ENCODE peak calls at places on chromosomes 3 and 15, in four cellular contexts. C is psoas muscle, Q is foreskin fibroblast, G is OCI-LY7. W is an unnamed sample.
A peak's percentile ranks its signal among the peaks of the same experiment; 100 is the strongest.

GRCh38 chr15:73947651-73948050 is 21.4 kb downstream of the LOXL1 start:
- DNase-seq in C (no peak), Q (no peak), G (no peak), W (peak; percentile 50)

GRCh38 chr3:184360070-184360833 is 1.2 kb downstream of the CLCN2 start:
- DNase-seq in C (no peak), Q (no peak), G (no peak), W (no peak)

GRCh38 chr15:31567861-31568260 is 241.2 kb downstream of the KLF13 start:
- DNase-seq in C (no peak), Q (no peak), G (no peak), W (no peak)

GRCh38 chr3:150083653-150084037 is 113.0 kb upstream of the PFN2 start:
- DNase-seq in C (no peak), Q (peak; percentile 68), G (no peak), W (no peak)

GRCh38 chr3:191499307-191500125 is 38.6 kb downstream of the PYDC2 start:
- DNase-seq in C (peak; percentile 35), Q (peak; percentile 3), G (no peak), W (no peak)

GRCh38 chr3:14918356-14918860 is 29.0 kb upstream of the NR2C2 start:
- DNase-seq in C (no peak), Q (no peak), G (no peak), W (no peak)

GRCh38 chr15:47887181-47887580 is 169.9 kb downstream of the SEMA6D start:
- DNase-seq in C (no peak), Q (no peak), G (no peak), W (no peak)

GRCh38 chr15:55281517-55282227 is 7.9 kb downstream of the RAB27A start:
- DNase-seq in C (no peak), Q (no peak), G (no peak), W (no peak)

GRCh38 chr3:12944849-12945248 is 103.5 kb upstream of the RPL32 start:
- DNase-seq in C (no peak), Q (no peak), G (no peak), W (no peak)

GRCh38 chr15:33358303-33358702 is 47.5 kb downstream of the RYR3 start:
- DNase-seq in C (no peak), Q (peak; percentile 3), G (no peak), W (no peak)

GRCh38 chr3:37660782-37661181 is 200.9 kb upstream of the CTDSPL start:
- DNase-seq in C (no peak), Q (no peak), G (no peak), W (no peak)

GRCh38 chr3:185688808-185689207 is 102.7 kb downstream of the SENP2 start:
- DNase-seq in C (peak; percentile 20), Q (peak; percentile 99), G (no peak), W (no peak)

GRCh38 chr15:71055461-71055860 is 59.8 kb upstream of the THSD4 start:
- DNase-seq in C (no peak), Q (peak; percentile 73), G (no peak), W (no peak)

GRCh38 chr3:47385007-47385406 is 4.2 kb downstream of the PTPN23 start:
- DNase-seq in C (no peak), Q (no peak), G (no peak), W (no peak)

GRCh38 chr3:167876603-167877325 is 141.2 kb downstream of the SERPINI1 start:
- DNase-seq in C (no peak), Q (peak; percentile 59), G (no peak), W (no peak)

GRCh38 chr15:70488002-70488605 is 275.3 kb downstream of the UACA start:
- DNase-seq in C (peak; percentile 67), Q (peak; percentile 82), G (peak; percentile 66), W (no peak)

GRCh38 chr3:52670621-52671521 is 14.8 kb downstream of the PBRM1 start:
- DNase-seq in C (no peak), Q (peak; percentile 98), G (no peak), W (no peak)

GRCh38 chr3:160370987-160371857 is 27.8 kb downstream of the IFT80 start:
- DNase-seq in C (no peak), Q (no peak), G (no peak), W (no peak)

GRCh38 chr15:74233864-74234597 is 2.1 kb upstream of the CCDC33 start:
- DNase-seq in C (no peak), Q (no peak), G (no peak), W (no peak)

GRCh38 chr3:70861234-70861633 is 548.8 kb upstream of the MDFIC2 start:
- DNase-seq in C (no peak), Q (peak; percentile 72), G (no peak), W (no peak)

GRCh38 chr15:89105147-89105546 is 16.9 kb downstream of the ABHD2 start:
- DNase-seq in C (no peak), Q (peak; percentile 96), G (no peak), W (no peak)

GRCh38 chr3:45688194-45688881 is 858 bp upstream of the SACM1L start:
- DNase-seq in C (no peak), Q (peak; percentile 49), G (peak; percentile 50), W (no peak)
- TF ChIP-seq CTCF in C (no peak), Q (no peak), G (peak; percentile 26), W (no peak)

GRCh38 chr3:144893980-144894379 is 922.4 kb downstream of the DIPK2A start:
- DNase-seq in C (no peak), Q (no peak), G (no peak), W (no peak)
- H3K4me3 ChIP-seq in C (no peak overlapping the region), Q (no peak overlapping the region), G (no peak overlapping the region), W (no peak overlapping the region)

DNA sequence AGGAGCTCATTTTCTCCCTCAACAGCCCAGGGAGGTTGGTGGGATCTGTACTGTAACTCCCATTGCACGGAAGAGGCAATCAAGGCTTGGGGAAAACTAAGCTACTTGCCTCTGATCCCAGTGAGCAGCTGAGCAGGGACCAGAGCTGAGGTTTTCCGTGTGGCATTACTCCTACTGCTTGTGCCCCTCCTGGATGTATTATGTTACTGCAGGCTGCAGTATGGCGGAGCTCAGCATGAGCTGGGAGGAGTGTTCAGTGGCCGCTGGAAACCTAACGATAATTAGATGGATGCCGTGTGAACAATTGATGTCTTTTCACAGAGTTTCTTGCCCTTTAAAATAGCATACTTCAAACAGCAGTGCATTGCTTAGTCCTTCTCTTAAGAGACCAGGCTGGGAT is 2.0 kb upstream of the TPRG1 start:
- DNase-seq in C (no peak), Q (no peak), G (peak; percentile 3), W (no peak)
- TF ChIP-seq CTCF in C (no peak), Q (no peak), G (peak; percentile 49), W (no peak)

DNA sequence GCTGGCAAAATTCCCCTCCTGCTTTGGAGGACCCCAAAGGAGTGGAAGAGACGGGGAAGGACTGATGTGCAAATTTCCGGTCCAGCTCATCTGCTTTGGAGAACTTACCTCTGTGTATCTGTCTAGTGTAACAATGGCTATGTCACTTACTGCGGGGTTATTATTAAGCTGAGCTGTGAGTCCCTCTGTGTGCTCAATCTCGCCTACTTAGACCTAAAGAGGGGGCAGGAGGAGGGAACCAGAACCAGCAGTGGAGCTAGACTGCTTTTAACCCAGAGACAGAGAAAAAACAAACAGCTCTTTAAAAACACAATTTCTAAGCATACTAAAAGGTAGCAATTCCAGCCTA is 77.0 kb downstream of the MYO1E start:
- DNase-seq in C (no peak), Q (no peak), G (no peak), W (no peak)
- H3K4me3 ChIP-seq in C (peak overlapping the region; percentile 32), Q (no peak overlapping the region), G (no peak overlapping the region), W (no peak overlapping the region)

GRCh38 chr3:137692803-137693431 is 71.2 kb upstream of the SOX14 start:
- DNase-seq in C (no peak), Q (no peak), G (peak; percentile 3), W (no peak)
- TF ChIP-seq CTCF in C (no peak), Q (no peak), G (peak; percentile 70), W (no peak)

GRCh38 chr3:170967126-170967525 is 58.7 kb upstream of the EIF5A2 start:
- DNase-seq in C (no peak), Q (no peak), G (no peak), W (no peak)
- H3K4me3 ChIP-seq in C (no peak overlapping the region), Q (no peak overlapping the region), G (no peak overlapping the region), W (no peak overlapping the region)

GRCh38 chr3:126113733-126114132 is 29.8 kb upstream of the SLC41A3 start:
- DNase-seq in C (no peak), Q (no peak), G (peak; percentile 18), W (peak; percentile 53)
- TF ChIP-seq CTCF in C (peak; percentile 42), Q (peak; percentile 20), G (peak; percentile 62), W (no peak)

DNA sequence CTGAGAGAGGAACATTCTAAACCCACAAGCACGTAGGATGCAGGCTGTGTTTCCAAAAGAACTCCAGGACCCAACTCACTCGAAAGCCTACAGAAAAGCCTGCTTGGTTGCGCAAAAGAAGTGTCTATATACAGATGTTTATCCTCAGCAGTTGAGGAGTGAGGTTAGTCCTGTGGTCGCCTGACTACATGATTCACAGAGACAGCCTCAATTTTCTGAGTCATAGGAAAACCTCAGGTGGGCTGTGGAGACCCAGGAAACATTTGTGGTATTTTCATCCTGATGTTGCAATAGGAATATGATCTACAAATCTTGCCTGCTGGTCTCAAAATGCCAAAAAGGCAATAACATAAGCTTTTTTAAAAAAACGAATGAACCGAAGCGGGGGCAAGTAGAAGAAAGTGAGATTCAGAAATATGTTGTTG is 183.8 kb upstream of the THRB start:
- DNase-seq in C (no peak), Q (peak; percentile 87), G (no peak), W (no peak)
- H3K4me3 ChIP-seq in C (no peak overlapping the region), Q (peak overlapping the region; percentile 36), G (no peak overlapping the region), W (no peak overlapping the region)

W was measured in ascending aorta.